ENCODE peak calls at places on chromosomes 1 and 21, in four cellular contexts. One of them, this sample, is unnamed.

GRCh38 chr1:204419064-204419403 is 7.4 kb upstream of the PPP1R15B start:
- DNase-seq in H9: no peak
- DNase-seq in A549: no peak
- DNase-seq in IMR-90: peak
- DNase-seq in this sample: peak

GRCh38 chr1:58584082-58584895 is 7.2 kb upstream of the TACSTD2 start:
- DNase-seq in A549: peak
- DNase-seq in H9: no peak
- DNase-seq in IMR-90: peak
- DNase-seq in this sample: peak

GRCh38 chr1:15154480-15155036 is 1.0 kb downstream of the TMEM51 start:
- DNase-seq in IMR-90: no peak
- DNase-seq in H9: peak
- DNase-seq in A549: no peak
- DNase-seq in this sample: no peak

GRCh38 chr1:228004331-228004871 is 2.4 kb upstream of the WNT3A start:
- DNase-seq in H9: peak
- DNase-seq in IMR-90: no peak
- DNase-seq in A549: peak
- DNase-seq in this sample: peak

GRCh38 chr1:53740621-53741105 is 1.7 kb upstream of the GLIS1 start:
- DNase-seq in IMR-90: peak
- DNase-seq in H9: no peak
- DNase-seq in A549: no peak
- DNase-seq in this sample: no peak

GRCh38 chr1:212313616-212314015 is 28.4 kb downstream of the PPP2R5A start:
- DNase-seq in IMR-90: peak
- DNase-seq in H9: no peak
- DNase-seq in A549: no peak
- DNase-seq in this sample: no peak

GRCh38 chr1:15407579-15407978 is 2.1 kb upstream of the EFHD2 start:
- DNase-seq in IMR-90: no peak
- DNase-seq in H9: no peak
- DNase-seq in A549: no peak
- DNase-seq in this sample: no peak

GRCh38 chr1:157482717-157483116 is 69.6 kb downstream of the FCRL5 start:
- DNase-seq in IMR-90: no peak
- DNase-seq in A549: no peak
- DNase-seq in H9: no peak
- DNase-seq in this sample: no peak

GRCh38 chr1:165376041-165376810 is 19.7 kb upstream of the LMX1A start:
- DNase-seq in A549: no peak
- DNase-seq in H9: peak
- DNase-seq in IMR-90: peak
- DNase-seq in this sample: no peak

GRCh38 chr1:216553766-216554165 is 130.5 kb upstream of the USH2A start:
- DNase-seq in IMR-90: peak
- DNase-seq in H9: no peak
- DNase-seq in A549: no peak
- DNase-seq in this sample: no peak

GRCh38 chr21:18529253-18529652 is 125.7 kb upstream of the TMPRSS15 start:
- DNase-seq in H9: no peak
- DNase-seq in IMR-90: no peak
- DNase-seq in A549: no peak
- DNase-seq in this sample: no peak

GRCh38 chr1:1479547-1480483 is 8.2 kb downstream of the ATAD3B start:
- DNase-seq in A549: no peak
- DNase-seq in IMR-90: no peak
- DNase-seq in H9: no peak
- DNase-seq in this sample: no peak

GRCh38 chr1:36516372-36517018 is 33.8 kb upstream of the CSF3R start:
- DNase-seq in IMR-90: peak
- DNase-seq in H9: peak
- DNase-seq in A549: peak
- DNase-seq in this sample: peak

GRCh38 chr21:25689226-25689625 is 45.5 kb downstream of the ATP5PF start:
- DNase-seq in IMR-90: peak
- DNase-seq in H9: no peak
- DNase-seq in A549: no peak
- DNase-seq in this sample: no peak

GRCh38 chr1:42783092-42783491 is 1.7 kb upstream of the TMEM269 start:
- DNase-seq in H9: no peak
- DNase-seq in A549: no peak
- DNase-seq in IMR-90: no peak
- DNase-seq in this sample: no peak

GRCh38 chr1:112878321-112878720 is 77.7 kb downstream of the SLC16A1 start:
- DNase-seq in IMR-90: no peak
- DNase-seq in A549: no peak
- DNase-seq in H9: no peak
- DNase-seq in this sample: no peak

GRCh38 chr1:8120693-8121260 is 94.7 kb upstream of the ERRFI1 start:
- DNase-seq in H9: no peak
- DNase-seq in A549: no peak
- DNase-seq in IMR-90: peak
- DNase-seq in this sample: peak

GRCh38 chr1:39391741-39392679 is 99.4 kb upstream of the BMP8A start:
- DNase-seq in IMR-90: peak
- DNase-seq in H9: no peak
- DNase-seq in A549: peak
- DNase-seq in this sample: peak

GRCh38 chr1:229430761-229431269 is 3.1 kb downstream of the ACTA1 start:
- DNase-seq in H9: peak
- DNase-seq in IMR-90: peak
- DNase-seq in A549: no peak
- DNase-seq in this sample: peak

GRCh38 chr1:245096330-245097066 is 58.3 kb upstream of the KIF26B start:
- DNase-seq in H9: no peak
- DNase-seq in IMR-90: no peak
- DNase-seq in A549: no peak
- DNase-seq in this sample: no peak

GRCh38 chr1:173153503-173153902 is 53.6 kb downstream of the TNFSF4 start:
- DNase-seq in IMR-90: no peak
- DNase-seq in A549: no peak
- DNase-seq in H9: no peak
- DNase-seq in this sample: no peak

GRCh38 chr1:94024109-94024792 is 96.7 kb downstream of the ABCA4 start:
- DNase-seq in H9: no peak
- DNase-seq in IMR-90: no peak
- DNase-seq in A549: no peak
- DNase-seq in this sample: no peak

GRCh38 chr1:94017155-94017829 is 103.7 kb downstream of the ABCA4 start:
- DNase-seq in IMR-90: no peak
- DNase-seq in H9: no peak
- DNase-seq in A549: no peak
- DNase-seq in this sample: no peak

GRCh38 chr1:94019327-94019726 is 101.6 kb downstream of the ABCA4 start:
- DNase-seq in A549: no peak
- DNase-seq in H9: no peak
- DNase-seq in IMR-90: no peak
- DNase-seq in this sample: no peak

GRCh38 chr1:94022471-94023189 is 98.3 kb downstream of the ABCA4 start:
- DNase-seq in H9: no peak
- DNase-seq in IMR-90: peak
- DNase-seq in A549: peak
- DNase-seq in this sample: peak

GRCh38 chr1:94020764-94021579 is 100.0 kb downstream of the ABCA4 start:
- DNase-seq in IMR-90: peak
- DNase-seq in H9: no peak
- DNase-seq in A549: no peak
- DNase-seq in this sample: peak
- H3K4me2 ChIP-seq in IMR-90: peak
- H3K4me2 ChIP-seq in H9: no peak
- H3K4me2 ChIP-seq in A549: peak
- H3K4me2 ChIP-seq in this sample: peak

DNA sequence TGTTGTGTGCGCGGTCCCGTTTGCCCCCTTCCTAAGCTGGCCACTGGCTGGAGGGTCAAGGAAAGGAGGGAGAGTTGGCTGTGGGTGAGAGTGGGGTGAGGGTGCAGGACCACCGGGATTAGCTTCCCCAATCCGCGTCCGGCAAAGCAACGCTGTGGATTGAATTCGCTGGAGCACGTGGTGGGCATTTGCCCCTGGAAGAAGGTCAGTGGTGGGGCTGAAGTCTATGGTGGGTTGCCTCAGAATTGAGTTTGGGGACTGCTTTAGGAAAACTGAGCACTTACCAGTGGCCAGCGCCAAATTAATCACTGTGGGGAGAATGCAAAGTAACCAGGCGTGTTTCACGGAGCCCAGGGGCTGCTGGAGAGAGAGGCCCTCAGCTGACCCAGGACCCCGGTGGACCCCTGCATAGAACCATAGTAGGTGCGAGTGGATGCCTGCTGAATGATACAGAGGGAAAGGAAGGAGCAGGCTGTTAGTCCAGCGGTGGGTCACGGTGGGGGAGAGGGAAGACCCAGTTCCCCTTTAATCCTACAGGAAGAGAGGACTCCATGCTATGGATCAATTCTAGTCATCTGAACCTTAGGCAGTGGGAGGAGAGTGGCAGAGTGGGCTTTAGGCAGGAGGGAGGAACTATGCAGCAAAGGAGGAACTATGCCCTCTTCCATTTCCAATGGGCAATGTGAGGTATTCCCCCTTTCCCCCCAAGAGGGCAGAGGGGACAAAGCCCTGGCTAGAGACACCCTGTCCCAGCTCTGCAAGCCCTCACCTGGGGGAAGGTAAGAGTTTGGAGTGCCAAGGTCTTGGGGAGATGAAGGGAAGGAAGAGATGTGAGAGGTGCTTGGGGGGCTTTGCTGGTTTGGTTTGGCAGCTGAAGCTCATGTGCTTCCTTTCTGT is 1.2 kb downstream of the TNFRSF8 start:
- DNase-seq in H9: no peak
- DNase-seq in IMR-90: no peak
- DNase-seq in A549: no peak
- DNase-seq in this sample: no peak
- H3K4me2 ChIP-seq in H9: peak
- H3K4me2 ChIP-seq in IMR-90: no peak
- H3K4me2 ChIP-seq in A549: no peak
- H3K4me2 ChIP-seq in this sample: no peak

DNA sequence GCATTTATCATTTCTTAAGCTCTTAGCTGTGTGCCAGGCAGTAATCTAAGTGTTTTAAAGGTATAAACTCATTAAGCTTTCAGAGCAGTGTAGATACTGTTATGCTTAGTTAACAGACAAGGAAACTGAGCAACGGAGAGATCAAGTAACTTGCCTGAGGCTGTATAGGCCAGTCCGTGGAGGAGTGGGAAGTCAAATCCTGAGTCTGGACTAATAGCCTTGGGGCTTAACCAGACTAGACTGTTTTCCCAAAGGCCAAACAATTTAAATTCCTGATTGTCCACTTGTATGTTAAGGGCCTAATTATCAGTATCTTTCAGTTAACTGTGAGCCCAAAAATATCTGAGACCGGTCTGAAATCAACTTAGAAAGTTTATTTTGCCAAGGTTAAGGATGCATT is 2.6 kb downstream of the IFNAR1 start:
- DNase-seq in A549: no peak
- DNase-seq in IMR-90: no peak
- DNase-seq in H9: no peak
- DNase-seq in this sample: no peak
- H3K4me2 ChIP-seq in A549: no peak
- H3K4me2 ChIP-seq in IMR-90: no peak
- H3K4me2 ChIP-seq in H9: no peak
- H3K4me2 ChIP-seq in this sample: no peak

GRCh38 chr1:209485759-209486158 is 97.8 kb upstream of the CAMK1G start:
- DNase-seq in A549: no peak
- DNase-seq in IMR-90: no peak
- DNase-seq in H9: no peak
- DNase-seq in this sample: no peak

GRCh38 chr1:209484429-209484828 is 99.1 kb upstream of the CAMK1G start:
- DNase-seq in IMR-90: no peak
- DNase-seq in A549: no peak
- DNase-seq in H9: no peak
- DNase-seq in this sample: no peak

GRCh38 chr1:209490013-209490412 is 93.5 kb upstream of the CAMK1G start:
- DNase-seq in IMR-90: peak
- DNase-seq in H9: no peak
- DNase-seq in A549: peak
- DNase-seq in this sample: no peak

GRCh38 chr1:209485167-209485566 is 98.3 kb upstream of the CAMK1G start:
- DNase-seq in H9: no peak
- DNase-seq in IMR-90: peak
- DNase-seq in A549: no peak
- DNase-seq in this sample: no peak

GRCh38 chr1:209486861-209487260 is 96.7 kb upstream of the CAMK1G start:
- DNase-seq in A549: no peak
- DNase-seq in IMR-90: peak
- DNase-seq in H9: no peak
- DNase-seq in this sample: no peak
- H3K4me2 ChIP-seq in A549: no peak
- H3K4me2 ChIP-seq in IMR-90: no peak
- H3K4me2 ChIP-seq in H9: no peak
- H3K4me2 ChIP-seq in this sample: no peak

GRCh38 chr1:107625405-107626029 is 339.5 kb downstream of the VAV3 start:
- DNase-seq in IMR-90: no peak
- DNase-seq in H9: no peak
- DNase-seq in A549: no peak
- DNase-seq in this sample: no peak

GRCh38 chr1:107622540-107622939 is 342.4 kb downstream of the VAV3 start:
- DNase-seq in H9: no peak
- DNase-seq in IMR-90: no peak
- DNase-seq in A549: no peak
- DNase-seq in this sample: no peak

GRCh38 chr1:107623431-107623830 is 341.5 kb downstream of the VAV3 start:
- DNase-seq in H9: no peak
- DNase-seq in IMR-90: no peak
- DNase-seq in A549: no peak
- DNase-seq in this sample: no peak

GRCh38 chr1:107622975-107623374 is 342.0 kb downstream of the VAV3 start:
- DNase-seq in A549: no peak
- DNase-seq in IMR-90: peak
- DNase-seq in H9: no peak
- DNase-seq in this sample: no peak

GRCh38 chr1:107626075-107626796 is 338.7 kb downstream of the VAV3 start:
- DNase-seq in A549: no peak
- DNase-seq in IMR-90: no peak
- DNase-seq in H9: no peak
- DNase-seq in this sample: no peak
- H3K4me2 ChIP-seq in A549: no peak
- H3K4me2 ChIP-seq in IMR-90: no peak
- H3K4me2 ChIP-seq in H9: no peak
- H3K4me2 ChIP-seq in this sample: no peak

DNA sequence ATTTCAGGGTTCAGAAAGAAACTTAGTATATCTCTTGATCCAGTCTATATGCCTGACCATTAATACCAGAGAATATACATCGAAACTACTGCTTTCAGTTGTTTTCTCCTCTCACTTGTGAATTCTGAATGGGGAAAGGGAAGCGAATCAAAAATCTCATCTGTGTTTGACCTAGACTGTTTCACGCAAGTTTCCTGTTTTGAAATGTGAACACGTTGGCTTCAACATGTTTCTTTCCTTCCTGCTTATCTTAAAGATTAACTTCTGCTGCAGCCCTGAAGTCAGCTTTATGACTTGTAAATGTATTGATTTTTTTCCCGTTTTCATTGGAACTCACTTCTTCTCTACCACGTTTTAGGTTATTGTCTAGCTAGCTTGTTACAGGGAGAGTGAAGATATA is 49.9 kb downstream of the SNX27 start:
- DNase-seq in A549: no peak
- DNase-seq in IMR-90: no peak
- DNase-seq in H9: no peak
- DNase-seq in this sample: no peak
- H3K4me2 ChIP-seq in A549: no peak
- H3K4me2 ChIP-seq in IMR-90: no peak
- H3K4me2 ChIP-seq in H9: no peak
- H3K4me2 ChIP-seq in this sample: no peak

GRCh38 chr1:153984125-153984899 is 1.8 kb downstream of the RAB13 start:
- DNase-seq in A549: no peak
- DNase-seq in IMR-90: no peak
- DNase-seq in H9: no peak
- DNase-seq in this sample: no peak
- H3K4me2 ChIP-seq in A549: peak
- H3K4me2 ChIP-seq in IMR-90: peak
- H3K4me2 ChIP-seq in H9: peak
- H3K4me2 ChIP-seq in this sample: peak

This sample was measured in PC-9.